ENCODE peak calls at places on chromosome 13, in four cellular contexts. J is heart left ventricle, I is SJSA1, U is cardiac muscle cell. C is an unnamed sample. For H3K4me1, the result is how much of the 10 kb centered on the place peaks cover.

GRCh38 chr13:42728507-42729180 is 52.7 kb upstream of the FAM216B start:
- DNase-seq in J (no peak), I (no peak), U (no peak), C (no peak)

GRCh38 chr13:52454459-52454824 is 836 bp upstream of the CKAP2 start:
- DNase-seq in J (no peak), I (no peak), U (peak), C (peak)

GRCh38 chr13:28299941-28300340 is 161.6 kb downstream of the PAN3 start:
- DNase-seq in J (no peak), I (no peak), U (no peak), C (no peak)

GRCh38 chr13:32495429-32495828 is 43.2 kb downstream of the N4BP2L2 start:
- DNase-seq in J (no peak), I (no peak), U (no peak), C (no peak)

GRCh38 chr13:33204130-33204927 is 81.2 kb downstream of the STARD13 start:
- DNase-seq in J (peak), I (peak), U (no peak), C (no peak)

GRCh38 chr13:24313449-24313848 is 4.1 kb downstream of the C1QTNF9 start:
- DNase-seq in J (no peak), I (no peak), U (no peak), C (no peak)

GRCh38 chr13:54573186-54573585 is 1544.6 kb downstream of the OLFM4 start:
- DNase-seq in J (no peak), I (no peak), U (no peak), C (no peak)

GRCh38 chr13:72221276-72221962 is 354.4 kb upstream of the DACH1 start:
- DNase-seq in J (peak), I (no peak), U (peak), C (no peak)

GRCh38 chr13:84609716-84610115 is 727.4 kb upstream of the SLITRK1 start:
- DNase-seq in J (no peak), I (no peak), U (no peak), C (no peak)

GRCh38 chr13:49436890-49437289 is 7.0 kb downstream of the CAB39L start:
- DNase-seq in J (peak), I (peak), U (peak), C (no peak)

GRCh38 chr13:96652506-96652905 is 341.8 kb downstream of the OXGR1 start:
- DNase-seq in J (no peak), I (no peak), U (no peak), C (no peak)

GRCh38 chr13:71879945-71880344 is 12.9 kb upstream of the DACH1 start:
- DNase-seq in J (no peak), I (no peak), U (no peak), C (no peak)

GRCh38 chr13:62119739-62120700 is 704.4 kb upstream of the PCDH20 start:
- DNase-seq in J (no peak), I (no peak), U (peak), C (no peak)

GRCh38 chr13:50127017-50127725 is 111.9 kb downstream of the KCNRG start:
- DNase-seq in J (peak), I (no peak), U (peak), C (no peak)

GRCh38 chr13:43815204-43815603 is 28.4 kb upstream of the ENOX1 start:
- DNase-seq in J (no peak), I (peak), U (peak), C (no peak)

GRCh38 chr13:37409756-37410155 is 188.8 kb downstream of the POSTN start:
- DNase-seq in J (no peak), I (no peak), U (no peak), C (no peak)

GRCh38 chr13:112067871-112068305 is 939 bp downstream of the SOX1 start:
- DNase-seq in J (no peak), I (no peak), U (peak), C (no peak)

GRCh38 chr13:26946675-26947342 is 186.2 kb upstream of the GPR12 start:
- DNase-seq in J (no peak), I (peak), U (peak), C (no peak)

GRCh38 chr13:83890358-83890757 is 8.1 kb upstream of the SLITRK1 start:
- DNase-seq in J (no peak), I (no peak), U (no peak), C (no peak)

GRCh38 chr13:45410466-45410865 is 7.7 kb downstream of the SLC25A30 start:
- DNase-seq in J (no peak), I (no peak), U (no peak), C (peak)

GRCh38 chr13:21046203-21046602 is 15.2 kb downstream of the LATS2 start:
- DNase-seq in J (no peak), I (no peak), U (no peak), C (no peak)

GRCh38 chr13:21045101-21045500 is 16.3 kb downstream of the LATS2 start:
- DNase-seq in J (no peak), I (no peak), U (no peak), C (no peak)

GRCh38 chr13:21048901-21049655 is 12.3 kb downstream of the LATS2 start:
- DNase-seq in J (no peak), I (no peak), U (no peak), C (no peak)

GRCh38 chr13:21047591-21048282 is 13.6 kb downstream of the LATS2 start:
- DNase-seq in J (no peak), I (no peak), U (no peak), C (no peak)

DNA sequence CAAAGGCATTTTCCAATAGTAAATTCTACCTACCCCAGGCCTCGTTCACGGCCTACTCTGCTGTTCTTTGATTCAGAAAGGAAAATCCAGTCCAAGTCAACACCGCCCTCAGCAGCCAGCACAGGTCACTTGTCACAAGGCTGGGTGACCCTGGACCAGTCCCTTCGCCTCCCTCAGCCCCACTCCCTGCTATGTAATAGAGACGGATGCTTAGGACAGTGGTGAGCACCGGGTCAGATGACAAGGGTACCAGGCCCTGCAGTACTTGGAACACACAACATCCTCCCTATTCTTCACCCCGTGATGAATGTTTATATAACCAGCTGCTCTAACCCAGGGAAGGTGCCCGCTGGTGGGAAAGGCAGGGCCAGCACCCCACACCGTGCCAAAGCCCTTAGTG is 14.3 kb downstream of the LATS2 start:
- DNase-seq in J (no peak), I (no peak), U (no peak), C (no peak)
- H3K4me1 ChIP-seq in J (half or more), I (under half), U (under half), C (under half)

DNA sequence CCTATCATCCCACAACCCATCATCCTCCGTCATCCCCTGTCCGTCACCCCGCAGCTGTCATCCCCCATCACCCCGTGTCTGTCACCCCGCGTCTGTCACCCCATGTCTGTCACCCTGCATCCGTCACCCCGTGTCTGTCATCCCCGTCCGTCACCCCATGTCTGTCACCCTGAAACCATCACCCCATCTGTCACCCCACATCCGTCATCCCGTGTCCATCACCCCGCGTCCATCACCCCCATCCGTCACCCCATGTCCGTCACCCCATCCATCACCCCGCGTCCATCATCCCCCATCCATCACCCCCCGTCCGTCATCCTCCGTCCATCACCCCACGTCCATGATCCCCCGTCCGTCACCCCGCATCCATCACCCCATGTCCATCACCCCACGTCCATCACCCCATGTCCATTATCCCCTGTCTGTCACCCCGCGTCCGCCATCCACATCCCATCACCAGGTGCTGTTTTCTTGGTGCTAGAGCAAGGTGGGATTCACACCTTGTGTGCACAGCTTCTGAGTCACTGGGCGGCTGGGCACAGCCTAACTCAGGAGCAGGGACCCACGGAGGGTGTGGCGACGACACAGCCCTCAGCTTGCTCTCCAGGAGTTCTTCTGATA is 24.2 kb downstream of the RASA3 start:
- DNase-seq in J (peak), I (no peak), U (no peak), C (peak)
- H3K4me1 ChIP-seq in J (half or more), I (under half), U (under half), C (half or more)

GRCh38 chr13:40292536-40292935 is 373.9 kb downstream of the FOXO1 start:
- DNase-seq in J (no peak), I (no peak), U (no peak), C (no peak)
- H3K4me1 ChIP-seq in J (under half), I (under half), U (under half), C (under half)

DNA sequence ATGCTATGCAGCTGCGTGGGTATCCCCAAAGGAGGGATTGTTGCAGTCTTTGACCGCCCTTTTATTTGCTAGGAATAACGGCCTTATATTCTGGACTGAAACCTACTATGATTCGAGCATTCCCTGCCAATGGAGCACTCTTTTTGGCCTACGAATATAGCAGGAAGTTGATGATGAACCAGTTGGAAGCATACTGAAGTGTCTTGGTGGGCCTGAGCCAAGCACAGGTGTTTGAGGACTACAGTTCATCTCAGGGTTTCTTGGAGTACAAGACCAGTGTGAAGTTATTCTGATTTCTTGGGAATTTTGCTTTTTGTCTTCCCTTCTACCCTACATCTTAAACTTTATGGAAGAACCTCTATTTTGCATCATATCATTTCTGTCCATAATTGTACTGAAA is 20.1 kb downstream of the SLC25A15 start:
- DNase-seq in J (no peak), I (no peak), U (no peak), C (no peak)
- H3K4me1 ChIP-seq in J (under half), I (under half), U (under half), C (under half)

GRCh38 chr13:29791508-29791907 is 58.9 kb downstream of the UBL3 start:
- DNase-seq in J (no peak), I (no peak), U (no peak), C (no peak)

GRCh38 chr13:29786698-29787097 is 63.7 kb downstream of the UBL3 start:
- DNase-seq in J (no peak), I (no peak), U (no peak), C (no peak)

GRCh38 chr13:29791997-29792775 is 58.2 kb downstream of the UBL3 start:
- DNase-seq in J (no peak), I (no peak), U (no peak), C (no peak)
- H3K4me1 ChIP-seq in J (under half), I (under half), U (under half), C (under half)

GRCh38 chr13:110251227-110251791 is 55.6 kb downstream of the COL4A1 start:
- DNase-seq in J (no peak), I (no peak), U (no peak), C (no peak)
- H3K4me1 ChIP-seq in J (half or more), I (half or more), U (under half), C (under half)

C was measured in CD8-positive, alpha-beta T cell.